ENCODE peak calls at places on chromosomes 6 and 20, in six cellular contexts. S is prostate gland, N is GM12878, H is heart left ventricle, J is pancreas, G is cardiac muscle cell. Z is an unnamed sample.
A peak's percentile ranks its signal among the peaks of the same experiment; 100 is the strongest.

GRCh38 chr6:108788416-108788815 is 59.8 kb upstream of the ARMC2 start:
- DNase-seq in S (no peak), N (no peak), H (no peak), J (no peak), G (no peak), Z (no peak)

GRCh38 chr20:13991311-13991710 is 897 bp upstream of the SEL1L2 start:
- DNase-seq in S (no peak), N (no peak), H (no peak), J (no peak), G (no peak), Z (no peak)

GRCh38 chr20:46552460-46553420 is 2.3 kb upstream of the OCSTAMP start:
- DNase-seq in S (no peak), N (peak; percentile 85), H (no peak), J (no peak), G (no peak), Z (no peak)

GRCh38 chr6:79671605-79672266 is 40.6 kb downstream of the SH3BGRL2 start:
- DNase-seq in S (peak; percentile 59), N (no peak), H (peak; percentile 31), J (peak; percentile 31), G (no peak), Z (no peak)

GRCh38 chr6:127347188-127347587 is 3.8 kb upstream of the ECHDC1 start:
- DNase-seq in S (no peak), N (no peak), H (no peak), J (no peak), G (peak; percentile 68), Z (no peak)

GRCh38 chr6:168247456-168248147 is 72.0 kb downstream of the DACT2 start:
- DNase-seq in S (peak; percentile 44), N (no peak), H (no peak), J (peak; percentile 67), G (peak; percentile 26), Z (no peak)

GRCh38 chr20:5888051-5888450 is 62.3 kb downstream of the TRMT6 start:
- DNase-seq in S (no peak), N (no peak), H (no peak), J (no peak), G (peak; percentile 29), Z (no peak)

GRCh38 chr6:44010411-44011349 is 116.6 kb downstream of the MRPL14 start:
- DNase-seq in S (no peak), N (no peak), H (peak; percentile 81), J (no peak), G (peak; percentile 85), Z (no peak)

GRCh38 chr20:32205502-32206382 is 1.8 kb downstream of the PLAGL2 start:
- DNase-seq in S (no peak), N (no peak), H (no peak), J (no peak), G (peak; percentile 35), Z (no peak)

GRCh38 chr6:113824411-113824810 is 32.7 kb upstream of the MARCKS start:
- DNase-seq in S (no peak), N (no peak), H (no peak), J (no peak), G (no peak), Z (no peak)

GRCh38 chr6:113823916-113824315 is 33.2 kb upstream of the MARCKS start:
- DNase-seq in S (no peak), N (no peak), H (no peak), J (no peak), G (no peak), Z (no peak)

GRCh38 chr6:113824863-113825262 is 32.3 kb upstream of the MARCKS start:
- DNase-seq in S (no peak), N (no peak), H (no peak), J (no peak), G (no peak), Z (no peak)

GRCh38 chr6:113828984-113829701 is 28.0 kb upstream of the MARCKS start:
- DNase-seq in S (no peak), N (no peak), H (no peak), J (no peak), G (no peak), Z (no peak)

GRCh38 chr6:113825776-113826175 is 31.4 kb upstream of the MARCKS start:
- DNase-seq in S (peak; percentile 73), N (no peak), H (peak; percentile 92), J (peak; percentile 90), G (peak; percentile 88), Z (no peak)
- H3K4me3 ChIP-seq in S (no peak overlapping the region), N (no peak overlapping the region), H (no peak overlapping the region), J (no peak overlapping the region), G (no peak overlapping the region), Z (no peak overlapping the region)

DNA sequence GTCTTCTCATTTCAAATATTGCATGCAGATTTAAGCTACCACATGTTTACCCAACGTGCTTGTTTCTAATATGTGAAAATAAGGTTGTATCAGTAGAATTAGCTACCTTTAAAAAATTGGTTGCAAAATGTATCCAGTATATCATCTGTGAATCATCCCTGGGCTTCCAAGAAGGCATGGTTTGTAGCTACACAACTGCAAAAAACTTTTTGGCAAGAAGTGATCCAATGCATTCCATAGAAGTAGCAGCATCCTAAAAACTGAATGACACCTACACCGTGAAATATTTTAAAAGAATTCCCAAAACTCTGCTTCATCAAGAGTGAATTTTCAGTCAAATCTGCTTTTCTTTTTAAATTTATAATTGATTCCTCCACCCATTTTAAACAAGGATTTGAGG is 89.1 kb downstream of the AIG1 start:
- DNase-seq in S (no peak), N (no peak), H (no peak), J (no peak), G (peak; percentile 15), Z (no peak)
- H3K27ac ChIP-seq in S (no peak overlapping the region), N (no peak overlapping the region), H (no peak overlapping the region), J (no peak overlapping the region), G (no peak overlapping the region), Z (no peak overlapping the region)

GRCh38 chr6:156967852-156968251 is 190.7 kb downstream of the ARID1B start:
- DNase-seq in S (no peak), N (no peak), H (no peak), J (no peak), G (no peak), Z (no peak)

GRCh38 chr6:156960525-156960924 is 183.3 kb downstream of the ARID1B start:
- DNase-seq in S (no peak), N (no peak), H (no peak), J (no peak), G (no peak), Z (no peak)

GRCh38 chr6:156961282-156961892 is 184.2 kb downstream of the ARID1B start:
- DNase-seq in S (no peak), N (no peak), H (no peak), J (no peak), G (no peak), Z (no peak)

GRCh38 chr6:156969233-156969632 is 192.1 kb downstream of the ARID1B start:
- DNase-seq in S (no peak), N (no peak), H (no peak), J (no peak), G (no peak), Z (no peak)

DNA sequence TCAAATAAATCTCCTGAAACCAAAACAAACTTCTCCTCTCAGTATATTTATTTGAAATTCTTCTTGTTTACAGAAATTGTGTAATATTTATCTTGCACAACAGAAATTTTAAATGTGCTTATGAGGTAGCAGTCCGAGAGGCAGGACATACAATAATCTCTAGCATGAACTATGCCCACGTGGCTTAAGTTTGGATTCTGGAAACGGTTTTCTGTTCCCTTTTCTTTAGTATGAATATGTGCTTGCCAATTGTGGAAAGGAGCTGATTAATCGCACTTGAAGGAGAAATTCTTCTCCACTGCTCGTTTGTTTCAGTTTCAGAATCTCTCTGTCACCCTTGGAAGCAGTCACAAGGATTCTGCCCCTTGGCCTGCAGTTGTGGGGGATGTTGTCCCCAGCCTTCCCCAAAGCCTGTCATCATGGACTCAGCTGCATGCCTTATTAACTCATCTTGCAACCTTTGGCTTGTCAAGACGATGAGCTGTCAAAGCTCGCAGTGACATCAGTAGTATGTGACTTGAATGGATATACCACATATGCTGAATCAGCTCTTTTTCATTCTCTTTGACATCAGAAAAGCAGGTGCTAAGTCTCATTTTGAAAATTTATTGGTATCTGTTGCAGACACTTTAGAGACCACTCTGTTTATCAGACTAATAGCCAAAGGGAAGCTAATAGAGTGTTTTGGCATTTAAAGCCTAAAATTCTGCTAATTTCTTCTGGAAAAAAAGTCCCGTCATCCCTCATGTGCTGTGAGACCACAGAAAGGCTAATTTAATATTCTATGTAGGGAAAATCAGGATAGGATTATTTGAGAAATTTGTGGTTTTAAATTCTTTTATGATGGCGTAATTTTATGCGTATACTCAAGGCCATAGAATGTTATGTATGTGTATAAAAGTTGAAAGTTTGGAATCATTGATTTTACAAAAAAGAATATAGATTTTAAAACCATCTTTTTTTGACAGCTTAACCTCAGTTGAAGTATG is 186.8 kb downstream of the ARID1B start:
- DNase-seq in S (no peak), N (peak; percentile 30), H (no peak), J (no peak), G (peak; percentile 76), Z (no peak)
- H3K4me3 ChIP-seq in S (no peak overlapping the region), N (no peak overlapping the region), H (peak overlapping the region; percentile 36), J (peak overlapping the region; percentile 3), G (no peak overlapping the region), Z (peak overlapping the region; percentile 29)

DNA sequence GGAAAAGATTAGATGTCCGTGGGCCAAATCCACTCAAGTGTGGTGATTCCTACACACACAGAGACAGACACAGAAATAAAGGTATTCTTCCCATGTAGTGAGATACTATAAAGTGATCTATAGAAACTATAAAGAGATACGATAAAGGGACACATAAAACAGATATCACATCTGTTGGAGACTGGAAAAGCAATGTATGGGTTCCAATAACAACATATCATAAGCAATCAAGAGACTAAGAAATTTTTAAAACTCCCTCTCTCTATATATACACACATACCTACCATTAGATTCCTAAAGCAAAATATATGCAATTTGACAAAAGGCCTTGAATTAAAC is 5.2 kb downstream of the PPP1R10 start:
- DNase-seq in S (no peak), N (no peak), H (no peak), J (no peak), G (no peak), Z (no peak)
- H3K27ac ChIP-seq in S (no peak overlapping the region), N (no peak overlapping the region), H (peak overlapping the region; percentile 16), J (no peak overlapping the region), G (peak overlapping the region; percentile 99), Z (no peak overlapping the region)